ENCODE peak calls at places on chromosomes 3 and 15, in ten cellular contexts. G is neural progenitor cell; A is activated B cell treated with CpG ODN at 0.5 μM for 24 hours; S is EL; K is T-cell; B is stimulated activated effector memory CD8-positive, alpha-beta T cell treated with anti-CD3 and anti-CD28 coated beads, Interleukin-12 subunit alpha, Interleukin-12 subunit beta, amount 100 ng/mL, for 72 hours; Y is NT2/D1; V is NCI-H526 treated with DMSO at 0.1 percent for 48 hours; Q is AG10803; N is NCI-H460. E is an unnamed sample.

GRCh38 chr3:42654331-42655201 is 1.1 kb downstream of the ZBTB47 start:
- DNase-seq in G (peak), A (no peak), S (peak), K (no peak), B (peak), Y (peak), V (no peak), Q (peak), N (peak), E (peak)

GRCh38 chr3:193593666-193594025 is 638 bp downstream of the OPA1 start:
- DNase-seq in G (peak), A (no peak), S (peak), K (peak), B (no peak), Y (no peak), V (peak), Q (peak), N (peak), E (peak)

GRCh38 chr15:63506537-63507035 is 2.2 kb downstream of the USP3 start:
- DNase-seq in G (no peak), A (no peak), S (peak), K (no peak), B (no peak), Y (no peak), V (no peak), Q (peak), N (no peak), E (no peak)

GRCh38 chr3:52183786-52184445 is 14.0 kb upstream of the ALAS1 start:
- DNase-seq in G (no peak), A (no peak), S (no peak), K (no peak), B (no peak), Y (no peak), V (no peak), Q (no peak), N (no peak), E (no peak)

GRCh38 chr3:62201438-62202035 is 171.8 kb downstream of the FEZF2 start:
- DNase-seq in G (peak), A (no peak), S (peak), K (no peak), B (no peak), Y (no peak), V (peak), Q (peak), N (peak), E (peak)

GRCh38 chr15:67253103-67253502 is 1.4 kb downstream of the AAGAB start:
- DNase-seq in G (no peak), A (no peak), S (no peak), K (no peak), B (no peak), Y (no peak), V (no peak), Q (no peak), N (no peak), E (no peak)

GRCh38 chr3:125137432-125138033 is 75.0 kb downstream of the SLC12A8 start:
- DNase-seq in G (no peak), A (no peak), S (peak), K (no peak), B (no peak), Y (no peak), V (no peak), Q (peak), N (no peak), E (no peak)

GRCh38 chr15:97902140-97902780 is 58.2 kb upstream of the ARRDC4 start:
- DNase-seq in G (no peak), A (no peak), S (peak), K (no peak), B (no peak), Y (no peak), V (no peak), Q (peak), N (no peak), E (no peak)

GRCh38 chr3:151203053-151203420 is at the start of gene GPR171:
- DNase-seq in G (no peak), A (no peak), S (no peak), K (peak), B (peak), Y (no peak), V (no peak), Q (no peak), N (no peak), E (no peak)

GRCh38 chr3:160257606-160258005 is 32.4 kb downstream of the C3orf80 start:
- DNase-seq in G (no peak), A (no peak), S (no peak), K (no peak), B (no peak), Y (no peak), V (no peak), Q (no peak), N (no peak), E (no peak)

GRCh38 chr15:56019819-56020218 is 26.4 kb upstream of the NEDD4 start:
- DNase-seq in G (no peak), A (no peak), S (no peak), K (no peak), B (no peak), Y (no peak), V (no peak), Q (no peak), N (no peak), E (no peak)

GRCh38 chr3:196979545-196979944 is 10.9 kb upstream of the PIGZ start:
- DNase-seq in G (no peak), A (no peak), S (no peak), K (no peak), B (no peak), Y (no peak), V (no peak), Q (peak), N (no peak), E (no peak)